ENCODE peak calls at places on chromosome 2, in eight cellular contexts. P is A549, F is left ventricle myocardium inferior, M is AG04450, E is cardiac fibroblast, A is GM23338, X is neural progenitor cell, K is PC-3. C is an unnamed sample.

GRCh38 chr2:86037141-86037794 is 68.4 kb downstream of the POLR1A start:
- DNase-seq in P (no peak), F (peak), M (peak), E (peak), A (no peak), X (no peak), K (no peak), C (peak)

GRCh38 chr2:135688978-135689377 is 52.7 kb upstream of the UBXN4 start:
- DNase-seq in P (no peak), F (no peak), M (no peak), E (no peak), A (no peak), X (no peak), K (no peak), C (no peak)

GRCh38 chr2:190607014-190607597 is 41.8 kb upstream of the NAB1 start:
- DNase-seq in P (no peak), F (no peak), M (peak), E (peak), A (no peak), X (no peak), K (peak), C (peak)

GRCh38 chr2:20410556-20411277 is 36.2 kb upstream of the RHOB start:
- DNase-seq in P (no peak), F (no peak), M (no peak), E (no peak), A (no peak), X (no peak), K (no peak), C (no peak)

GRCh38 chr2:133888816-133889215 is 320.6 kb upstream of the NCKAP5 start:
- DNase-seq in P (no peak), F (no peak), M (no peak), E (no peak), A (no peak), X (no peak), K (no peak), C (no peak)

GRCh38 chr2:97951155-97951670 is 44.5 kb downstream of the TMEM131 start:
- DNase-seq in P (no peak), F (no peak), M (no peak), E (no peak), A (no peak), X (no peak), K (peak), C (no peak)

GRCh38 chr2:175366814-175367213 is 185.3 kb upstream of the ATP5MC3 start:
- DNase-seq in P (peak), F (no peak), M (no peak), E (peak), A (peak), X (peak), K (peak), C (peak)

GRCh38 chr2:96208144-96209010 is at the start of gene STARD7:
- DNase-seq in P (peak), F (peak), M (peak), E (peak), A (peak), X (peak), K (peak), C (peak)

GRCh38 chr2:31235504-31235902 is 1.6 kb downstream of the EHD3 start:
- DNase-seq in P (no peak), F (no peak), M (peak), E (peak), A (no peak), X (no peak), K (peak), C (peak)

GRCh38 chr2:239467956-239468490 is 67.2 kb upstream of the HDAC4 start:
- DNase-seq in P (no peak), F (no peak), M (no peak), E (no peak), A (no peak), X (no peak), K (no peak), C (no peak)

GRCh38 chr2:33342171-33342570 is 134.3 kb upstream of the RASGRP3 start:
- DNase-seq in P (no peak), F (no peak), M (no peak), E (peak), A (no peak), X (no peak), K (peak), C (no peak)

GRCh38 chr2:114550895-114551793 is 108.7 kb downstream of the DPP10 start:
- DNase-seq in P (peak), F (no peak), M (no peak), E (peak), A (peak), X (peak), K (peak), C (peak)

GRCh38 chr2:144477943-144478283 is 42.0 kb downstream of the ZEB2 start:
- DNase-seq in P (no peak), F (no peak), M (no peak), E (no peak), A (peak), X (no peak), K (no peak), C (no peak)

GRCh38 chr2:141957827-141958440 is 172.9 kb downstream of the LRP1B start:
- DNase-seq in P (no peak), F (no peak), M (no peak), E (no peak), A (no peak), X (no peak), K (no peak), C (no peak)

GRCh38 chr2:8154936-8155335 is 526.9 kb upstream of the ID2 start:
- DNase-seq in P (no peak), F (no peak), M (no peak), E (peak), A (no peak), X (no peak), K (peak), C (peak)

GRCh38 chr2:237961637-237962036 is 5.2 kb upstream of the UBE2F start:
- DNase-seq in P (no peak), F (no peak), M (no peak), E (no peak), A (no peak), X (no peak), K (no peak), C (no peak)

GRCh38 chr2:86221066-86221684 is 21.9 kb downstream of the MRPL35 start:
- DNase-seq in P (peak), F (no peak), M (no peak), E (peak), A (peak), X (peak), K (peak), C (peak)

GRCh38 chr2:227325824-227326195 is 759 bp downstream of the MFF start:
- DNase-seq in P (peak), F (peak), M (no peak), E (peak), A (peak), X (peak), K (peak), C (peak)

GRCh38 chr2:75729861-75730260 is 19.1 kb upstream of the GCFC2 start:
- DNase-seq in P (no peak), F (no peak), M (no peak), E (no peak), A (peak), X (no peak), K (peak), C (no peak)

GRCh38 chr2:26631401-26631800 is 9.8 kb downstream of the CIB4 start:
- DNase-seq in P (no peak), F (no peak), M (no peak), E (no peak), A (no peak), X (no peak), K (no peak), C (no peak)

GRCh38 chr2:240988146-240988545 is 10.3 kb upstream of the SNED1 start:
- DNase-seq in P (no peak), F (no peak), M (no peak), E (peak), A (no peak), X (no peak), K (no peak), C (peak)

GRCh38 chr2:65018141-65018582 is 29.0 kb downstream of the SLC1A4 start:
- DNase-seq in P (no peak), F (peak), M (no peak), E (no peak), A (no peak), X (no peak), K (no peak), C (no peak)

GRCh38 chr2:212908682-212909435 is 242.6 kb downstream of the IKZF2 start:
- DNase-seq in P (no peak), F (no peak), M (no peak), E (no peak), A (no peak), X (no peak), K (no peak), C (no peak)

GRCh38 chr2:20473128-20473527 is 26.3 kb downstream of the RHOB start:
- DNase-seq in P (no peak), F (no peak), M (no peak), E (no peak), A (no peak), X (no peak), K (no peak), C (no peak)

GRCh38 chr2:119598576-119598975 is 54.3 kb downstream of the CFAP221 start:
- DNase-seq in P (no peak), F (no peak), M (no peak), E (no peak), A (no peak), X (no peak), K (no peak), C (no peak)

GRCh38 chr2:186309901-186310300 is 176.2 kb upstream of the ZC3H15 start:
- DNase-seq in P (no peak), F (no peak), M (no peak), E (peak), A (no peak), X (no peak), K (no peak), C (peak)

GRCh38 chr2:105179469-105180372 is 61.8 kb upstream of the GPR45 start:
- DNase-seq in P (peak), F (no peak), M (peak), E (peak), A (peak), X (peak), K (peak), C (peak)

GRCh38 chr2:156399950-156400703 is 36.1 kb upstream of the GPD2 start:
- DNase-seq in P (peak), F (peak), M (peak), E (no peak), A (peak), X (peak), K (peak), C (peak)

GRCh38 chr2:147045113-147045512 is 799.7 kb upstream of the ACVR2A start:
- DNase-seq in P (no peak), F (no peak), M (no peak), E (peak), A (peak), X (peak), K (peak), C (peak)

GRCh38 chr2:233209978-233210680 is 41.3 kb upstream of the ATG16L1 start:
- DNase-seq in P (no peak), F (no peak), M (no peak), E (no peak), A (no peak), X (no peak), K (peak), C (no peak)
- H3K4me3 ChIP-seq in P (no peak), F (no peak), M (no peak), E (no peak), A (peak), X (no peak), K (no peak), C (no peak)

GRCh38 chr2:15539999-15540398 is 21.1 kb downstream of the NBAS start:
- DNase-seq in P (no peak), F (no peak), M (no peak), E (no peak), A (no peak), X (no peak), K (no peak), C (no peak)

GRCh38 chr2:15543541-15543940 is 17.6 kb downstream of the NBAS start:
- DNase-seq in P (no peak), F (no peak), M (no peak), E (no peak), A (no peak), X (no peak), K (no peak), C (no peak)

GRCh38 chr2:15546297-15547098 is 14.6 kb downstream of the NBAS start:
- DNase-seq in P (no peak), F (no peak), M (no peak), E (no peak), A (no peak), X (no peak), K (no peak), C (no peak)

GRCh38 chr2:15544227-15544626 is 16.9 kb downstream of the NBAS start:
- DNase-seq in P (no peak), F (no peak), M (no peak), E (no peak), A (no peak), X (no peak), K (no peak), C (no peak)

DNA sequence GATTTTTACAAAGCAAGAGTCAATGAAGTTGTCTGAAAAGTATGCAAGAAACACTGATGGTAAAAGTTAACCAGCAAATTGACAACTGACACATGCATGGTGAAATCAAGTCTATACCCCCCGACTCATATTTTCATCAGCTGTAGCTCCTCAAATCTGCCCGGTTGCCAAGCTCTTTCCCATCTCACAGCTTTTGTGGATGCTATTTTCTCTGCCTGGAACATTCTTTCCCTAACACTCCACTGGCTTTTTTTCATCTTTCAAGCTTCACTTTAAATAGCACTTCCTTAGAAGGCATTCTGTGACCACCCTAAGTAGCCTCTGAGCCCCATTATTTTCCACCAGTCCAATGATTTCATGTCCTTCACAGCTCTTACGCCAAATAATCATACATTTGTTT is 18.1 kb downstream of the NBAS start:
- DNase-seq in P (no peak), F (no peak), M (no peak), E (no peak), A (no peak), X (no peak), K (no peak), C (no peak)
- TF ChIP-seq CTCF in P (no peak), F (no peak), M (no peak), E (no peak), A (no peak), X (no peak), K (no peak), C (no peak)

DNA sequence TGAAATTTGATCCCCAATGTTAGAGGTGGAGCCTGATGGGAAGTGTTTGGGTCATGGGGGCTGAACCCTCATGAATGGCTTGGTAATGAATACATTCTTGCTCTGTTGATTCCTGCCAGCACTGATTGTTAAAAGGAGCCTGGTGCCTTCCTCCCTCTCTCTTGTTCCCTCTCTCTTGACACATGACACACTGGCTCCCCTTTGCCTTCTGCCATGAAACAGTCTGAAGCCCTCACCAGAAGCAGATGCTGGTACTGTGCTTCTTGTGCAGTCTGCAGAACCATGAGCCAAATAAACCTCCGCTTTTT is 30.6 kb upstream of the EPC2 start:
- DNase-seq in P (no peak), F (no peak), M (no peak), E (peak), A (peak), X (peak), K (peak), C (peak)
- H3K4me3 ChIP-seq in P (no peak), F (no peak), M (no peak), E (no peak), A (no peak), X (no peak), K (no peak), C (no peak)

GRCh38 chr2:207217442-207217841 is 51.7 kb upstream of the KLF7 start:
- DNase-seq in P (no peak), F (no peak), M (no peak), E (no peak), A (no peak), X (no peak), K (no peak), C (no peak)
- TF ChIP-seq CTCF in P (no peak), F (no peak), M (no peak), E (no peak), A (no peak), X (no peak), K (no peak), C (no peak)

C was measured in fibroblast of mammary gland.